ENCODE peak calls at places on chromosomes 3 and 15, in five cellular contexts. One of them, this sample, is unnamed.
A peak's percentile ranks its signal among the peaks of the same experiment; 100 is the strongest.

GRCh38 chr15:74257105-74257504 is 21.0 kb downstream of the CCDC33 start:
- DNase-seq in stimulated activated CD4-positive, alpha-beta T cell treated with anti-CD3 and anti-CD28 coated beads, Interleukin-15, amount 100 ng/mL, for 1 hour: no peak
- DNase-seq in activated CD4-positive, CD25-positive, alpha-beta regulatory T cell: no peak
- DNase-seq in ELR: no peak
- DNase-seq in activated CD4-positive, alpha-beta T cell treated with anti-CD3 and anti-CD28 coated beads, Interleukin-2, amount 50 U/mL, for 1 hour: no peak
- DNase-seq in this sample: peak; percentile 59

GRCh38 chr3:149752051-149752787 is at the start of gene COMMD2:
- DNase-seq in stimulated activated CD4-positive, alpha-beta T cell treated with anti-CD3 and anti-CD28 coated beads, Interleukin-15, amount 100 ng/mL, for 1 hour: peak; percentile 60
- DNase-seq in ELR: peak; percentile 95
- DNase-seq in activated CD4-positive, CD25-positive, alpha-beta regulatory T cell: peak; percentile 52
- DNase-seq in activated CD4-positive, alpha-beta T cell treated with anti-CD3 and anti-CD28 coated beads, Interleukin-2, amount 50 U/mL, for 1 hour: peak; percentile 68
- DNase-seq in this sample: peak; percentile 88

GRCh38 chr3:159828542-159828943 is 160.1 kb upstream of the IL12A start:
- DNase-seq in stimulated activated CD4-positive, alpha-beta T cell treated with anti-CD3 and anti-CD28 coated beads, Interleukin-15, amount 100 ng/mL, for 1 hour: no peak
- DNase-seq in activated CD4-positive, CD25-positive, alpha-beta regulatory T cell: no peak
- DNase-seq in activated CD4-positive, alpha-beta T cell treated with anti-CD3 and anti-CD28 coated beads, Interleukin-2, amount 50 U/mL, for 1 hour: no peak
- DNase-seq in ELR: peak; percentile 78
- DNase-seq in this sample: peak; percentile 59

GRCh38 chr3:176041812-176042211 is 1155.5 kb downstream of the TBL1XR1 start:
- DNase-seq in activated CD4-positive, CD25-positive, alpha-beta regulatory T cell: no peak
- DNase-seq in ELR: no peak
- DNase-seq in activated CD4-positive, alpha-beta T cell treated with anti-CD3 and anti-CD28 coated beads, Interleukin-2, amount 50 U/mL, for 1 hour: no peak
- DNase-seq in stimulated activated CD4-positive, alpha-beta T cell treated with anti-CD3 and anti-CD28 coated beads, Interleukin-15, amount 100 ng/mL, for 1 hour: no peak
- DNase-seq in this sample: no peak

GRCh38 chr15:89075846-89076245 is 12.4 kb upstream of the ABHD2 start:
- DNase-seq in stimulated activated CD4-positive, alpha-beta T cell treated with anti-CD3 and anti-CD28 coated beads, Interleukin-15, amount 100 ng/mL, for 1 hour: no peak
- DNase-seq in activated CD4-positive, alpha-beta T cell treated with anti-CD3 and anti-CD28 coated beads, Interleukin-2, amount 50 U/mL, for 1 hour: no peak
- DNase-seq in ELR: no peak
- DNase-seq in activated CD4-positive, CD25-positive, alpha-beta regulatory T cell: no peak
- DNase-seq in this sample: no peak

GRCh38 chr3:172622156-172622555 is 88.7 kb downstream of the NCEH1 start:
- DNase-seq in stimulated activated CD4-positive, alpha-beta T cell treated with anti-CD3 and anti-CD28 coated beads, Interleukin-15, amount 100 ng/mL, for 1 hour: no peak
- DNase-seq in activated CD4-positive, CD25-positive, alpha-beta regulatory T cell: no peak
- DNase-seq in activated CD4-positive, alpha-beta T cell treated with anti-CD3 and anti-CD28 coated beads, Interleukin-2, amount 50 U/mL, for 1 hour: no peak
- DNase-seq in ELR: no peak
- DNase-seq in this sample: no peak

GRCh38 chr3:149813367-149814281 is 609 bp downstream of the RNF13 start:
- DNase-seq in stimulated activated CD4-positive, alpha-beta T cell treated with anti-CD3 and anti-CD28 coated beads, Interleukin-15, amount 100 ng/mL, for 1 hour: no peak
- DNase-seq in activated CD4-positive, alpha-beta T cell treated with anti-CD3 and anti-CD28 coated beads, Interleukin-2, amount 50 U/mL, for 1 hour: peak; percentile 5
- DNase-seq in activated CD4-positive, CD25-positive, alpha-beta regulatory T cell: no peak
- DNase-seq in ELR: peak; percentile 62
- DNase-seq in this sample: no peak

GRCh38 chr15:68055224-68055705 is 1.1 kb downstream of the PIAS1 start:
- DNase-seq in activated CD4-positive, alpha-beta T cell treated with anti-CD3 and anti-CD28 coated beads, Interleukin-2, amount 50 U/mL, for 1 hour: peak; percentile 49
- DNase-seq in stimulated activated CD4-positive, alpha-beta T cell treated with anti-CD3 and anti-CD28 coated beads, Interleukin-15, amount 100 ng/mL, for 1 hour: peak; percentile 18
- DNase-seq in ELR: peak; percentile 75
- DNase-seq in activated CD4-positive, CD25-positive, alpha-beta regulatory T cell: peak; percentile 25
- DNase-seq in this sample: no peak

GRCh38 chr3:183895296-183895695 is 10.6 kb upstream of the PARL start:
- DNase-seq in stimulated activated CD4-positive, alpha-beta T cell treated with anti-CD3 and anti-CD28 coated beads, Interleukin-15, amount 100 ng/mL, for 1 hour: no peak
- DNase-seq in activated CD4-positive, alpha-beta T cell treated with anti-CD3 and anti-CD28 coated beads, Interleukin-2, amount 50 U/mL, for 1 hour: peak; percentile 11
- DNase-seq in ELR: peak; percentile 73
- DNase-seq in activated CD4-positive, CD25-positive, alpha-beta regulatory T cell: no peak
- DNase-seq in this sample: peak; percentile 70

GRCh38 chr15:93384886-93385285 is 295.9 kb upstream of the RGMA start:
- DNase-seq in stimulated activated CD4-positive, alpha-beta T cell treated with anti-CD3 and anti-CD28 coated beads, Interleukin-15, amount 100 ng/mL, for 1 hour: no peak
- DNase-seq in activated CD4-positive, CD25-positive, alpha-beta regulatory T cell: no peak
- DNase-seq in ELR: no peak
- DNase-seq in activated CD4-positive, alpha-beta T cell treated with anti-CD3 and anti-CD28 coated beads, Interleukin-2, amount 50 U/mL, for 1 hour: no peak
- DNase-seq in this sample: no peak

GRCh38 chr3:143283432-143284128 is 164.0 kb downstream of the CHST2 start:
- DNase-seq in activated CD4-positive, CD25-positive, alpha-beta regulatory T cell: no peak
- DNase-seq in stimulated activated CD4-positive, alpha-beta T cell treated with anti-CD3 and anti-CD28 coated beads, Interleukin-15, amount 100 ng/mL, for 1 hour: no peak
- DNase-seq in ELR: peak; percentile 38
- DNase-seq in activated CD4-positive, alpha-beta T cell treated with anti-CD3 and anti-CD28 coated beads, Interleukin-2, amount 50 U/mL, for 1 hour: no peak
- DNase-seq in this sample: peak; percentile 36

GRCh38 chr15:62066663-62067447 is at the start of gene C2CD4A:
- DNase-seq in activated CD4-positive, alpha-beta T cell treated with anti-CD3 and anti-CD28 coated beads, Interleukin-2, amount 50 U/mL, for 1 hour: peak; percentile 57
- DNase-seq in activated CD4-positive, CD25-positive, alpha-beta regulatory T cell: peak; percentile 32
- DNase-seq in ELR: peak; percentile 49
- DNase-seq in stimulated activated CD4-positive, alpha-beta T cell treated with anti-CD3 and anti-CD28 coated beads, Interleukin-15, amount 100 ng/mL, for 1 hour: peak; percentile 40
- DNase-seq in this sample: peak; percentile 84

This sample was measured in NCI-H1436.